ENCODE peak calls at places on chromosomes 1 and 21, in four cellular contexts. J, V, N and A are unnamed samples.

GRCh38 chr1:202163281-202164270 is 3.2 kb upstream of the PTPN7 start:
- DNase-seq in V (no peak), N (no peak), J (no peak), A (no peak)

GRCh38 chr1:205396972-205397616 is 24.8 kb downstream of the LEMD1 start:
- DNase-seq in N (peak), V (peak), J (peak), A (no peak)

GRCh38 chr1:183604048-183604808 is 14.0 kb upstream of the NCF2 start:
- DNase-seq in V (no peak), N (no peak), J (no peak), A (no peak)

GRCh38 chr1:35597870-35598269 is 24.8 kb downstream of the TFAP2E start:
- DNase-seq in V (no peak), N (no peak), J (no peak), A (no peak)

GRCh38 chr21:42818328-42818749 is 61.0 kb downstream of the WDR4 start:
- DNase-seq in J (peak), N (no peak), V (peak), A (peak)

GRCh38 chr1:199463521-199464127 is 563.9 kb upstream of the NR5A2 start:
- DNase-seq in J (peak), V (peak), N (peak), A (no peak)

GRCh38 chr21:36589352-36589971 is 109.5 kb upstream of the SIM2 start:
- DNase-seq in V (no peak), N (no peak), J (peak), A (peak)

GRCh38 chr1:23585321-23586022 is 26.2 kb upstream of the ID3 start:
- DNase-seq in J (peak), V (no peak), N (no peak), A (peak)

GRCh38 chr1:224727351-224727750 is 111.2 kb downstream of the CNIH3 start:
- DNase-seq in V (no peak), J (no peak), N (no peak), A (no peak)

GRCh38 chr21:45511007-45511406 is 31.2 kb downstream of the SLC19A1 start:
- DNase-seq in V (no peak), N (no peak), J (no peak), A (no peak)

GRCh38 chr1:200386416-200386815 is 23.4 kb downstream of the ZNF281 start:
- DNase-seq in J (no peak), N (no peak), V (no peak), A (no peak)

GRCh38 chr1:27968692-27969091 is 8.9 kb downstream of the XKR8 start:
- DNase-seq in V (no peak), N (no peak), J (peak), A (no peak)

GRCh38 chr1:3393024-3393986 is 61.2 kb upstream of the ARHGEF16 start:
- DNase-seq in V (peak), N (peak), J (no peak), A (no peak)

GRCh38 chr21:31900121-31900895 is 27.5 kb downstream of the HUNK start:
- DNase-seq in V (no peak), N (no peak), J (no peak), A (no peak)

GRCh38 chr1:6005276-6005917 is 13.2 kb upstream of the NPHP4 start:
- DNase-seq in N (no peak), V (no peak), J (no peak), A (peak)

GRCh38 chr1:21217812-21218596 is 41.3 kb upstream of the EIF4G3 start:
- DNase-seq in N (peak), J (no peak), V (peak), A (no peak)

GRCh38 chr1:64980745-64981601 is 14.6 kb upstream of the JAK1 start:
- DNase-seq in N (no peak), J (peak), V (no peak), A (no peak)

GRCh38 chr1:4928186-4928585 is 273.8 kb downstream of the AJAP1 start:
- DNase-seq in V (no peak), N (no peak), J (no peak), A (no peak)

GRCh38 chr21:26836546-26836945 is 8.7 kb downstream of the ADAMTS1 start:
- DNase-seq in J (no peak), V (no peak), N (no peak), A (no peak)

GRCh38 chr1:194176212-194176611 is 989.8 kb upstream of the B3GALT2 start:
- DNase-seq in V (no peak), N (no peak), J (no peak), A (no peak)

GRCh38 chr1:23470282-23471070 is 13.5 kb downstream of the ASAP3 start:
- DNase-seq in N (no peak), V (no peak), J (no peak), A (no peak)

GRCh38 chr1:153465728-153466625 is 5.5 kb upstream of the S100A7 start:
- DNase-seq in J (no peak), V (peak), N (peak), A (peak)